ENCODE peak calls at places on chromosome 1, in seven cellular contexts. V is EL; S is activated CD4-positive, alpha-beta T cell treated with anti-CD3 and anti-CD28 coated beads for 48 hours; M is thyroid gland; I is Caco-2; L is HS-5; A is HEK293T. R is an unnamed sample.

GRCh38 chr1:161718559-161719324 is 2.6 kb upstream of the FCRLB start:
- DNase-seq in V (no peak), S (no peak), M (no peak), I (no peak), L (no peak), A (no peak), R (no peak)

GRCh38 chr1:100989306-100990077 is 36.1 kb downstream of the DPH5 start:
- DNase-seq in V (peak), S (no peak), M (no peak), I (no peak), L (peak), A (no peak), R (no peak)

GRCh38 chr1:221699582-221700519 is 42.0 kb downstream of the DUSP10 start:
- DNase-seq in V (peak), S (no peak), M (no peak), I (no peak), L (no peak), A (no peak), R (no peak)

GRCh38 chr1:233424727-233425222 is 97.3 kb downstream of the MAP3K21 start:
- DNase-seq in V (no peak), S (no peak), M (no peak), I (no peak), L (no peak), A (no peak), R (no peak)

GRCh38 chr1:84479998-84480397 is 932 bp downstream of the RPF1 start:
- DNase-seq in V (no peak), S (no peak), M (no peak), I (no peak), L (no peak), A (no peak), R (no peak)

GRCh38 chr1:228958741-228959140 is 223.5 kb downstream of the RHOU start:
- DNase-seq in V (no peak), S (no peak), M (no peak), I (no peak), L (no peak), A (no peak), R (no peak)

GRCh38 chr1:11180342-11180744 is 8.8 kb upstream of the ANGPTL7 start:
- DNase-seq in V (peak), S (no peak), M (no peak), I (no peak), L (peak), A (no peak), R (no peak)

GRCh38 chr1:25836695-25837094 is 16.9 kb downstream of the MTFR1L start:
- DNase-seq in V (no peak), S (no peak), M (no peak), I (no peak), L (no peak), A (no peak), R (no peak)

GRCh38 chr1:71593523-71593922 is 512.7 kb upstream of the ZRANB2 start:
- DNase-seq in V (peak), S (no peak), M (no peak), I (no peak), L (no peak), A (peak), R (no peak)

GRCh38 chr1:172790245-172790644 is 131.3 kb downstream of the FASLG start:
- DNase-seq in V (no peak), S (no peak), M (no peak), I (no peak), L (no peak), A (no peak), R (no peak)

GRCh38 chr1:162736633-162737067 is 53.9 kb upstream of the HSD17B7 start:
- DNase-seq in V (no peak), S (no peak), M (no peak), I (no peak), L (no peak), A (no peak), R (no peak)

GRCh38 chr1:208888376-208888775 is 644.2 kb upstream of the PLXNA2 start:
- DNase-seq in V (peak), S (no peak), M (no peak), I (no peak), L (peak), A (no peak), R (no peak)

GRCh38 chr1:117815105-117815812 is 114.2 kb downstream of the GDAP2 start:
- DNase-seq in V (peak), S (no peak), M (no peak), I (no peak), L (no peak), A (no peak), R (no peak)

GRCh38 chr1:96927125-96927524 is 205.5 kb downstream of the PTBP2 start:
- DNase-seq in V (peak), S (no peak), M (no peak), I (no peak), L (no peak), A (no peak), R (no peak)

GRCh38 chr1:234668577-234668955 is 58.6 kb upstream of the IRF2BP2 start:
- DNase-seq in V (no peak), S (no peak), M (no peak), I (no peak), L (no peak), A (no peak), R (no peak)